ENCODE peak calls at places on chromosomes 2 and 18, in six cellular contexts. One of them, this sample, is unnamed.

GRCh38 chr2:9364791-9365497 is 58.4 kb downstream of the ITGB1BP1 start:
- DNase-seq in tibial nerve: no peak
- DNase-seq in RWPE1: no peak
- DNase-seq in sigmoid colon: no peak
- DNase-seq in lower leg skin: no peak
- DNase-seq in lower lobe of right lung: no peak
- DNase-seq in this sample: no peak

GRCh38 chr2:31922542-31923408 is 88.0 kb downstream of the MEMO1 start:
- DNase-seq in tibial nerve: no peak
- DNase-seq in RWPE1: no peak
- DNase-seq in sigmoid colon: no peak
- DNase-seq in lower leg skin: no peak
- DNase-seq in lower lobe of right lung: no peak
- DNase-seq in this sample: no peak

GRCh38 chr18:46387426-46388131 is 269.4 kb downstream of the LOXHD1 start:
- DNase-seq in tibial nerve: no peak
- DNase-seq in RWPE1: peak; percentile 54
- DNase-seq in sigmoid colon: no peak
- DNase-seq in lower leg skin: peak; percentile 21
- DNase-seq in lower lobe of right lung: no peak
- DNase-seq in this sample: no peak

GRCh38 chr2:86703704-86704370 is 16.3 kb upstream of the RMND5A start:
- DNase-seq in tibial nerve: peak; percentile 30
- DNase-seq in RWPE1: peak; percentile 43
- DNase-seq in sigmoid colon: no peak
- DNase-seq in lower leg skin: peak; percentile 65
- DNase-seq in lower lobe of right lung: no peak
- DNase-seq in this sample: no peak

GRCh38 chr18:79952457-79952995 is 1.1 kb upstream of the SLC66A2 start:
- DNase-seq in tibial nerve: no peak
- DNase-seq in RWPE1: no peak
- DNase-seq in sigmoid colon: no peak
- DNase-seq in lower leg skin: no peak
- DNase-seq in lower lobe of right lung: peak; percentile 48
- DNase-seq in this sample: no peak

GRCh38 chr2:188333751-188334524 is 42.3 kb downstream of the GULP1 start:
- DNase-seq in tibial nerve: peak; percentile 16
- DNase-seq in RWPE1: no peak
- DNase-seq in sigmoid colon: no peak
- DNase-seq in lower leg skin: no peak
- DNase-seq in lower lobe of right lung: no peak
- DNase-seq in this sample: no peak

GRCh38 chr2:174397773-174398172 is 2.2 kb downstream of the SCRN3 start:
- DNase-seq in tibial nerve: no peak
- DNase-seq in RWPE1: no peak
- DNase-seq in sigmoid colon: no peak
- DNase-seq in lower leg skin: no peak
- DNase-seq in lower lobe of right lung: no peak
- DNase-seq in this sample: no peak

GRCh38 chr2:230824406-230824978 is 40.2 kb upstream of the ITM2C start:
- DNase-seq in tibial nerve: peak; percentile 61
- DNase-seq in RWPE1: peak; percentile 59
- DNase-seq in sigmoid colon: no peak
- DNase-seq in lower leg skin: peak; percentile 35
- DNase-seq in lower lobe of right lung: no peak
- DNase-seq in this sample: no peak

GRCh38 chr18:74139888-74140287 is 7.7 kb downstream of the FBXO15 start:
- DNase-seq in tibial nerve: no peak
- DNase-seq in RWPE1: peak; percentile 38
- DNase-seq in sigmoid colon: no peak
- DNase-seq in lower leg skin: no peak
- DNase-seq in lower lobe of right lung: no peak
- DNase-seq in this sample: no peak

GRCh38 chr2:72914226-72915075 is 2.9 kb upstream of the EMX1 start:
- DNase-seq in tibial nerve: no peak
- DNase-seq in RWPE1: no peak
- DNase-seq in sigmoid colon: peak; percentile 51
- DNase-seq in lower leg skin: no peak
- DNase-seq in lower lobe of right lung: no peak
- DNase-seq in this sample: no peak

GRCh38 chr18:67875936-67876335 is 359.4 kb upstream of the DSEL start:
- DNase-seq in tibial nerve: no peak
- DNase-seq in RWPE1: no peak
- DNase-seq in sigmoid colon: no peak
- DNase-seq in lower leg skin: no peak
- DNase-seq in lower lobe of right lung: no peak
- DNase-seq in this sample: no peak

GRCh38 chr2:12685145-12685544 is 31.6 kb upstream of the TRIB2 start:
- DNase-seq in tibial nerve: no peak
- DNase-seq in RWPE1: no peak
- DNase-seq in sigmoid colon: no peak
- DNase-seq in lower leg skin: no peak
- DNase-seq in lower lobe of right lung: no peak
- DNase-seq in this sample: no peak

GRCh38 chr2:68345129-68345875 is 19.8 kb upstream of the PLEK start:
- DNase-seq in tibial nerve: no peak
- DNase-seq in RWPE1: no peak
- DNase-seq in sigmoid colon: no peak
- DNase-seq in lower leg skin: no peak
- DNase-seq in lower lobe of right lung: no peak
- DNase-seq in this sample: no peak

GRCh38 chr2:240303896-240304745 is 131.3 kb upstream of the GPC1 start:
- DNase-seq in tibial nerve: no peak
- DNase-seq in RWPE1: no peak
- DNase-seq in sigmoid colon: no peak
- DNase-seq in lower leg skin: peak; percentile 8
- DNase-seq in lower lobe of right lung: no peak
- DNase-seq in this sample: peak; percentile 9

GRCh38 chr18:48826271-48826670 is 124.5 kb downstream of the SMAD7 start:
- DNase-seq in tibial nerve: no peak
- DNase-seq in RWPE1: no peak
- DNase-seq in sigmoid colon: peak; percentile 40
- DNase-seq in lower leg skin: no peak
- DNase-seq in lower lobe of right lung: peak; percentile 12
- DNase-seq in this sample: peak; percentile 3

GRCh38 chr2:71673402-71673795 is 220.0 kb downstream of the DYSF start:
- DNase-seq in tibial nerve: no peak
- DNase-seq in RWPE1: no peak
- DNase-seq in sigmoid colon: no peak
- DNase-seq in lower leg skin: no peak
- DNase-seq in lower lobe of right lung: no peak
- DNase-seq in this sample: no peak

GRCh38 chr2:235506291-235506996 is 12.6 kb downstream of the AGAP1 start:
- DNase-seq in tibial nerve: no peak
- DNase-seq in RWPE1: no peak
- DNase-seq in sigmoid colon: no peak
- DNase-seq in lower leg skin: no peak
- DNase-seq in lower lobe of right lung: no peak
- DNase-seq in this sample: no peak

GRCh38 chr2:11132036-11132671 is 23.1 kb upstream of the SLC66A3 start:
- DNase-seq in tibial nerve: no peak
- DNase-seq in RWPE1: no peak
- DNase-seq in sigmoid colon: peak; percentile 46
- DNase-seq in lower leg skin: no peak
- DNase-seq in lower lobe of right lung: no peak
- DNase-seq in this sample: no peak

GRCh38 chr2:215769246-215769645 is 244.1 kb downstream of the MREG start:
- DNase-seq in tibial nerve: no peak
- DNase-seq in RWPE1: no peak
- DNase-seq in sigmoid colon: no peak
- DNase-seq in lower leg skin: no peak
- DNase-seq in lower lobe of right lung: no peak
- DNase-seq in this sample: no peak

GRCh38 chr18:79645291-79645983 is 34.2 kb upstream of the CTDP1 start:
- DNase-seq in tibial nerve: no peak
- DNase-seq in RWPE1: no peak
- DNase-seq in sigmoid colon: peak; percentile 59
- DNase-seq in lower leg skin: no peak
- DNase-seq in lower lobe of right lung: no peak
- DNase-seq in this sample: no peak

GRCh38 chr2:201821080-201821479 is 14.7 kb downstream of the CDK15 start:
- DNase-seq in tibial nerve: no peak
- DNase-seq in RWPE1: no peak
- DNase-seq in sigmoid colon: no peak
- DNase-seq in lower leg skin: no peak
- DNase-seq in lower lobe of right lung: no peak
- DNase-seq in this sample: no peak

GRCh38 chr2:240989451-240990265 is 8.8 kb upstream of the SNED1 start:
- DNase-seq in tibial nerve: no peak
- DNase-seq in RWPE1: no peak
- DNase-seq in sigmoid colon: peak; percentile 62
- DNase-seq in lower leg skin: no peak
- DNase-seq in lower lobe of right lung: peak; percentile 63
- DNase-seq in this sample: no peak

GRCh38 chr2:74876081-74876886 is 42.4 kb downstream of the HK2 start:
- DNase-seq in tibial nerve: peak; percentile 55
- DNase-seq in RWPE1: peak; percentile 57
- DNase-seq in sigmoid colon: no peak
- DNase-seq in lower leg skin: peak; percentile 39
- DNase-seq in lower lobe of right lung: no peak
- DNase-seq in this sample: no peak

GRCh38 chr18:70195852-70196434 is 9.5 kb downstream of the RTTN start:
- DNase-seq in tibial nerve: peak; percentile 29
- DNase-seq in RWPE1: peak; percentile 20
- DNase-seq in sigmoid colon: no peak
- DNase-seq in lower leg skin: no peak
- DNase-seq in lower lobe of right lung: no peak
- DNase-seq in this sample: no peak

GRCh38 chr2:12721571-12722444 is 5.1 kb downstream of the TRIB2 start:
- DNase-seq in tibial nerve: no peak
- DNase-seq in RWPE1: no peak
- DNase-seq in sigmoid colon: no peak
- DNase-seq in lower leg skin: no peak
- DNase-seq in lower lobe of right lung: no peak
- DNase-seq in this sample: no peak

GRCh38 chr2:119196301-119197124 is 27.1 kb upstream of the STEAP3 start:
- DNase-seq in tibial nerve: no peak
- DNase-seq in RWPE1: peak; percentile 46
- DNase-seq in sigmoid colon: no peak
- DNase-seq in lower leg skin: no peak
- DNase-seq in lower lobe of right lung: no peak
- DNase-seq in this sample: no peak

GRCh38 chr2:176109226-176109954 is 2.3 kb downstream of the HOXD11 start:
- DNase-seq in tibial nerve: no peak
- DNase-seq in RWPE1: no peak
- DNase-seq in sigmoid colon: no peak
- DNase-seq in lower leg skin: no peak
- DNase-seq in lower lobe of right lung: no peak
- DNase-seq in this sample: no peak

GRCh38 chr2:46445561-46445960 is 33.8 kb upstream of the TMEM247 start:
- DNase-seq in tibial nerve: no peak
- DNase-seq in RWPE1: no peak
- DNase-seq in sigmoid colon: no peak
- DNase-seq in lower leg skin: no peak
- DNase-seq in lower lobe of right lung: no peak
- DNase-seq in this sample: no peak

GRCh38 chr18:12449040-12449814 is 41.5 kb downstream of the PRELID3A start:
- DNase-seq in tibial nerve: peak; percentile 16
- DNase-seq in RWPE1: no peak
- DNase-seq in sigmoid colon: no peak
- DNase-seq in lower leg skin: peak; percentile 33
- DNase-seq in lower lobe of right lung: no peak
- DNase-seq in this sample: no peak

GRCh38 chr2:239716536-239717318 is 308.4 kb downstream of the NDUFA10 start:
- DNase-seq in tibial nerve: peak; percentile 59
- DNase-seq in RWPE1: no peak
- DNase-seq in sigmoid colon: peak; percentile 69
- DNase-seq in lower leg skin: peak; percentile 63
- DNase-seq in lower lobe of right lung: peak; percentile 43
- DNase-seq in this sample: no peak

GRCh38 chr18:13797157-13797611 is 26.8 kb upstream of the MC5R start:
- DNase-seq in tibial nerve: no peak
- DNase-seq in RWPE1: peak; percentile 76
- DNase-seq in sigmoid colon: no peak
- DNase-seq in lower leg skin: no peak
- DNase-seq in lower lobe of right lung: no peak
- DNase-seq in this sample: no peak

GRCh38 chr18:13800505-13801259 is 23.3 kb upstream of the MC5R start:
- DNase-seq in tibial nerve: no peak
- DNase-seq in RWPE1: peak; percentile 79
- DNase-seq in sigmoid colon: peak; percentile 71
- DNase-seq in lower leg skin: no peak
- DNase-seq in lower lobe of right lung: peak; percentile 73
- DNase-seq in this sample: no peak

GRCh38 chr18:13799396-13799795 is 24.6 kb upstream of the MC5R start:
- DNase-seq in tibial nerve: no peak
- DNase-seq in RWPE1: no peak
- DNase-seq in sigmoid colon: no peak
- DNase-seq in lower leg skin: no peak
- DNase-seq in lower lobe of right lung: no peak
- DNase-seq in this sample: no peak

GRCh38 chr18:13804305-13804704 is 19.6 kb upstream of the MC5R start:
- DNase-seq in tibial nerve: no peak
- DNase-seq in RWPE1: no peak
- DNase-seq in sigmoid colon: no peak
- DNase-seq in lower leg skin: no peak
- DNase-seq in lower lobe of right lung: no peak
- DNase-seq in this sample: no peak

DNA sequence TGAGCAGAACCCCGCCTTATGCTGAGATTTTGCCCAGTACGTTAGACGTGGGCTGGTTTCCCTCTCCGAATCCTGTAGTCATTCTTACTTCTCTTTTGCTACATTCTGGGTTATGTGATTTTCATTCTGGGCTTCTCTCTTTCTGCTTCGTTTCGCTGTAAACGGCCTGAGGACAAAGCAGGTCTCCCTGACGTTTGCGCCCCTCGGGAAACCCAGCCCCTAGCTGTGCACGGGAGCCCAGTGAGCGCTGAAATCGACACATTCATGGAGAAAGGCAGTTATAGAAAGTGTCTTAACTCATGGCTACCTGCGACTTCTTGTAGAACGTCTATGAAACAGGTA is 22.7 kb upstream of the MC5R start:
- DNase-seq in tibial nerve: no peak
- DNase-seq in RWPE1: no peak
- DNase-seq in sigmoid colon: no peak
- DNase-seq in lower leg skin: no peak
- DNase-seq in lower lobe of right lung: no peak
- DNase-seq in this sample: no peak
- TF ChIP-seq CTCF in tibial nerve: no peak
- TF ChIP-seq CTCF in RWPE1: peak; percentile 42
- TF ChIP-seq CTCF in sigmoid colon: no peak
- TF ChIP-seq CTCF in lower leg skin: no peak
- TF ChIP-seq CTCF in lower lobe of right lung: no peak
- TF ChIP-seq CTCF in this sample: no peak

GRCh38 chr18:62802523-62802922 is 87.2 kb downstream of the PHLPP1 start:
- DNase-seq in tibial nerve: no peak
- DNase-seq in RWPE1: no peak
- DNase-seq in sigmoid colon: no peak
- DNase-seq in lower leg skin: no peak
- DNase-seq in lower lobe of right lung: no peak
- DNase-seq in this sample: no peak
- TF ChIP-seq CTCF in tibial nerve: no peak
- TF ChIP-seq CTCF in RWPE1: peak; percentile 18
- TF ChIP-seq CTCF in sigmoid colon: peak; percentile 25
- TF ChIP-seq CTCF in lower leg skin: no peak
- TF ChIP-seq CTCF in lower lobe of right lung: no peak
- TF ChIP-seq CTCF in this sample: no peak

GRCh38 chr2:44770221-44771187 is 171.0 kb upstream of the SIX3 start:
- DNase-seq in tibial nerve: no peak
- DNase-seq in RWPE1: no peak
- DNase-seq in sigmoid colon: no peak
- DNase-seq in lower leg skin: no peak
- DNase-seq in lower lobe of right lung: no peak
- DNase-seq in this sample: no peak
- TF ChIP-seq CTCF in tibial nerve: no peak
- TF ChIP-seq CTCF in RWPE1: no peak
- TF ChIP-seq CTCF in sigmoid colon: no peak
- TF ChIP-seq CTCF in lower leg skin: no peak
- TF ChIP-seq CTCF in lower lobe of right lung: no peak
- TF ChIP-seq CTCF in this sample: no peak

GRCh38 chr2:123468071-123468470 is 557.0 kb upstream of the CNTNAP5 start:
- DNase-seq in tibial nerve: no peak
- DNase-seq in RWPE1: no peak
- DNase-seq in sigmoid colon: no peak
- DNase-seq in lower leg skin: no peak
- DNase-seq in lower lobe of right lung: no peak
- DNase-seq in this sample: no peak
- TF ChIP-seq CTCF in tibial nerve: no peak
- TF ChIP-seq CTCF in RWPE1: no peak
- TF ChIP-seq CTCF in sigmoid colon: no peak
- TF ChIP-seq CTCF in lower leg skin: no peak
- TF ChIP-seq CTCF in lower lobe of right lung: no peak
- TF ChIP-seq CTCF in this sample: no peak

This sample was measured in omental fat pad.